ENCODE peak calls at places on chromosomes 1 and 21, in ten cellular contexts. Q is A172; D is adrenal gland; T is stimulated activated CD4-positive, alpha-beta T cell treated with anti-CD3 and anti-CD28 coated beads, Interleukin-1b, Interleukin-23, amount 100 ng/mL, for 24 hours; A is LoVo; I is activated CD4-positive, alpha-beta memory T cell treated with anti-CD3 and anti-CD28 coated beads, Interleukin-2, amount 10 ng/mL, durations not matched to agents 7 days and 5 days; P is body of pancreas; R is CD8-positive, alpha-beta T cell; G is EH; J is NCI-H2081. V is an unnamed sample.

GRCh38 chr1:214541693-214542092 is 9.7 kb downstream of the PTPN14 start:
- DNase-seq in A (no peak), P (no peak), J (no peak), I (no peak), Q (no peak), T (no peak), D (no peak), R (no peak), G (no peak), V (no peak)

GRCh38 chr1:161900155-161900554 is 123.5 kb downstream of the OLFML2B start:
- DNase-seq in R (no peak), G (no peak), I (no peak), Q (no peak), A (no peak), D (no peak), T (no peak), J (no peak), P (no peak), V (no peak)

GRCh38 chr21:44905016-44905724 is 15.5 kb downstream of the ITGB2 start:
- DNase-seq in D (no peak), Q (no peak), T (no peak), R (no peak), I (no peak), J (no peak), A (no peak), P (no peak), G (no peak), V (no peak)

GRCh38 chr1:165610866-165611265 is 20.2 kb upstream of the MGST3 start:
- DNase-seq in D (no peak), A (no peak), T (no peak), R (no peak), P (no peak), G (no peak), Q (no peak), I (no peak), J (no peak), V (no peak)

GRCh38 chr1:26225033-26225831 is 8.8 kb upstream of the CEP85 start:
- DNase-seq in A (no peak), D (peak), J (no peak), I (peak), P (peak), R (peak), Q (no peak), G (peak), T (peak), V (peak)

GRCh38 chr1:204684206-204684536 is 1.4 kb downstream of the LRRN2 start:
- DNase-seq in D (no peak), Q (no peak), I (no peak), A (no peak), P (no peak), R (no peak), J (no peak), T (no peak), G (no peak), V (no peak)

GRCh38 chr1:214862421-214862820 is 220.1 kb upstream of the KCNK2 start:
- DNase-seq in J (no peak), R (no peak), Q (no peak), T (no peak), P (no peak), G (peak), D (no peak), I (no peak), A (no peak), V (peak)

GRCh38 chr21:43926196-43926595 is 61.2 kb downstream of the AGPAT3 start:
- DNase-seq in Q (no peak), R (no peak), J (no peak), I (no peak), G (no peak), T (no peak), P (no peak), A (no peak), D (no peak), V (no peak)

GRCh38 chr1:15758953-15759661 is 512 bp downstream of the FBLIM1 start:
- DNase-seq in J (no peak), D (no peak), T (no peak), Q (no peak), A (no peak), P (no peak), R (no peak), G (peak), I (no peak), V (no peak)

GRCh38 chr1:111720977-111721670 is 18.1 kb downstream of the INKA2 start:
- DNase-seq in Q (no peak), G (no peak), T (no peak), D (no peak), I (no peak), P (no peak), R (no peak), J (no peak), A (no peak), V (peak)

GRCh38 chr1:202579806-202580205 is 130.4 kb downstream of the SYT2 start:
- DNase-seq in R (no peak), J (no peak), Q (peak), T (no peak), A (no peak), G (peak), I (no peak), D (no peak), P (no peak), V (peak)

GRCh38 chr1:9716404-9717192 is 65.1 kb downstream of the PIK3CD start:
- DNase-seq in P (no peak), I (peak), R (peak), G (no peak), Q (no peak), D (peak), J (no peak), T (no peak), A (no peak), V (no peak)

V was measured in fibroblast of mammary gland.